ENCODE peak calls at places on chromosomes 6 and 20, in seven cellular contexts. H is GM23248, D is neural progenitor cell, G is HCT116, J is GM23338, I is PC-3, E is MM.1S. W is an unnamed sample.
A peak's percentile ranks its signal among the peaks of the same experiment; 100 is the strongest.

GRCh38 chr20:50049442-50050026 is 63.4 kb downstream of the UBE2V1 start:
- DNase-seq in H (no peak), D (no peak), G (no peak), J (no peak), I (no peak), E (no peak), W (no peak)

GRCh38 chr6:38264605-38265004 is 375.1 kb downstream of the BTBD9 start:
- DNase-seq in H (no peak), D (peak; percentile 60), G (no peak), J (peak; percentile 28), I (no peak), E (no peak), W (peak; percentile 74)

GRCh38 chr20:32437391-32438074 is 79.4 kb downstream of the ASXL1 start:
- DNase-seq in H (peak; percentile 10), D (no peak), G (no peak), J (peak; percentile 72), I (peak; percentile 23), E (no peak), W (peak; percentile 32)

GRCh38 chr6:110688661-110689268 is 126.5 kb downstream of the CDK19 start:
- DNase-seq in H (no peak), D (no peak), G (no peak), J (peak; percentile 10), I (peak; percentile 60), E (no peak), W (no peak)

GRCh38 chr6:13011612-13012146 is 295.1 kb downstream of the PHACTR1 start:
- DNase-seq in H (no peak), D (peak; percentile 31), G (no peak), J (no peak), I (no peak), E (no peak), W (no peak)

GRCh38 chr6:56802570-56802969 is 152.3 kb upstream of the BEND6 start:
- DNase-seq in H (peak; percentile 46), D (no peak), G (no peak), J (no peak), I (peak; percentile 68), E (no peak), W (no peak)

GRCh38 chr6:89436226-89436625 is 3.3 kb downstream of the ANKRD6 start:
- DNase-seq in H (no peak), D (no peak), G (no peak), J (no peak), I (no peak), E (peak; percentile 31), W (no peak)

GRCh38 chr6:101083533-101084172 is 202.5 kb upstream of the ASCC3 start:
- DNase-seq in H (peak; percentile 80), D (peak; percentile 3), G (no peak), J (peak; percentile 57), I (peak; percentile 92), E (no peak), W (peak; percentile 8)

GRCh38 chr20:31872406-31872805 is 2.0 kb downstream of the TTLL9 start:
- DNase-seq in H (no peak), D (no peak), G (no peak), J (no peak), I (no peak), E (no peak), W (no peak)

GRCh38 chr6:116278853-116279231 is 888 bp downstream of the TSPYL1 start:
- DNase-seq in H (no peak), D (no peak), G (no peak), J (peak; percentile 45), I (no peak), E (no peak), W (no peak)

GRCh38 chr6:140271759-140272377 is 897.4 kb upstream of the CITED2 start:
- DNase-seq in H (no peak), D (no peak), G (no peak), J (no peak), I (no peak), E (peak; percentile 48), W (no peak)

GRCh38 chr6:1604347-1604990 is 5.2 kb upstream of the FOXC1 start:
- DNase-seq in H (peak; percentile 80), D (peak; percentile 94), G (no peak), J (peak; percentile 89), I (peak; percentile 89), E (peak; percentile 40), W (peak; percentile 90)

GRCh38 chr6:159935633-159936032 is 33.2 kb upstream of the IGF2R start:
- DNase-seq in H (peak; percentile 57), D (no peak), G (no peak), J (no peak), I (peak; percentile 7), E (no peak), W (no peak)

GRCh38 chr20:34689486-34689885 is 12.6 kb upstream of the PIGU start:
- DNase-seq in H (peak; percentile 25), D (no peak), G (no peak), J (no peak), I (peak; percentile 70), E (no peak), W (no peak)

GRCh38 chr6:121748376-121748775 is 312.9 kb downstream of the GJA1 start:
- DNase-seq in H (peak; percentile 89), D (peak; percentile 11), G (no peak), J (no peak), I (peak; percentile 3), E (no peak), W (peak; percentile 16)

GRCh38 chr6:138088307-138088744 is 18.9 kb downstream of the PERP start:
- DNase-seq in H (peak; percentile 83), D (no peak), G (peak; percentile 83), J (no peak), I (peak; percentile 87), E (no peak), W (peak; percentile 69)

GRCh38 chr20:59737073-59737691 is 132.8 kb downstream of the PHACTR3 start:
- DNase-seq in H (no peak), D (no peak), G (no peak), J (no peak), I (no peak), E (no peak), W (no peak)

GRCh38 chr6:87697581-87698552 is 4.2 kb downstream of the AKIRIN2 start:
- DNase-seq in H (peak; percentile 76), D (peak; percentile 19), G (no peak), J (no peak), I (no peak), E (no peak), W (peak; percentile 35)

GRCh38 chr20:63000958-63001357 is 5.8 kb downstream of the BHLHE23 start:
- DNase-seq in H (no peak), D (no peak), G (no peak), J (no peak), I (no peak), E (no peak), W (no peak)

GRCh38 chr6:17276766-17277165 is 4.4 kb upstream of the RBM24 start:
- DNase-seq in H (peak; percentile 60), D (no peak), G (no peak), J (no peak), I (no peak), E (no peak), W (no peak)

GRCh38 chr6:152136449-152136825 is 329.0 kb downstream of the ESR1 start:
- DNase-seq in H (peak; percentile 12), D (no peak), G (peak; percentile 28), J (no peak), I (peak; percentile 85), E (no peak), W (no peak)

GRCh38 chr20:34629342-34629741 is 47.5 kb downstream of the PIGU start:
- DNase-seq in H (no peak), D (no peak), G (no peak), J (no peak), I (no peak), E (no peak), W (no peak)

GRCh38 chr6:55866110-55866509 is 9.3 kb downstream of the BMP5 start:
- DNase-seq in H (no peak), D (no peak), G (no peak), J (no peak), I (peak; percentile 95), E (no peak), W (peak; percentile 55)

GRCh38 chr6:113819169-113819830 is 37.8 kb upstream of the MARCKS start:
- DNase-seq in H (no peak), D (no peak), G (no peak), J (no peak), I (no peak), E (no peak), W (peak; percentile 37)

GRCh38 chr6:119035459-119035858 is 43.0 kb downstream of the FAM184A start:
- DNase-seq in H (no peak), D (no peak), G (no peak), J (peak; percentile 81), I (no peak), E (no peak), W (no peak)
- TF ChIP-seq EZH2 in H (no peak), D (no peak), G (no peak), J (no peak), I (no peak), E (no peak), W (no peak)

GRCh38 chr6:453152-453551 is 61.6 kb downstream of the IRF4 start:
- DNase-seq in H (peak; percentile 59), D (no peak), G (no peak), J (no peak), I (no peak), E (no peak), W (no peak)
- TF ChIP-seq EZH2phosphoT487 in H (no peak), D (no peak), G (no peak), J (no peak), I (no peak), E (no peak), W (no peak)

DNA sequence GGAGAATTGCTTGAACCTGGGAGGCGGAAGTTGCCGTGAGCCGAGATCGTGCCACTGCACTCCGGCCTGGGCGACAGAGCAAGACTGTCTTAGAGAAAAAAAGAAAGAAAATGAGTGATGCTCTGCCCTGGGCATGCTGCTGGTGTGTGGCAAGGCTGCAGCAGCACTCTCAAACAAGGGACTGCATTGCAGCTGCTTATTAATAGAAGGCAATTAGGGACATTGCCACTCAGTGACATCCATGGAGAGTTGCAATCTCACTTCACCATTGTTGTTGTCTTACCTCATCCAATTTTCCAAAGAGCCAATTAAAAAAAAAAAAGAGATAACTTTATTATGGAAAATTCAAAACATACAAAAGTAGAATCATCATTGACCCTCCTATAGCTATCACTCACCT is 131.1 kb downstream of the LRRC1 start:
- DNase-seq in H (no peak), D (no peak), G (no peak), J (no peak), I (no peak), E (no peak), W (no peak)
- H3K4me1 ChIP-seq in H (peaks cover 11% of the 10 kb centered on the region), D (no peaks in the 10 kb centered on the region), G (peaks cover 56% of the 10 kb centered on the region), J (peaks cover 29% of the 10 kb centered on the region), I (peaks cover 38% of the 10 kb centered on the region), E (no peaks in the 10 kb centered on the region), W (peaks cover 9% of the 10 kb centered on the region)

DNA sequence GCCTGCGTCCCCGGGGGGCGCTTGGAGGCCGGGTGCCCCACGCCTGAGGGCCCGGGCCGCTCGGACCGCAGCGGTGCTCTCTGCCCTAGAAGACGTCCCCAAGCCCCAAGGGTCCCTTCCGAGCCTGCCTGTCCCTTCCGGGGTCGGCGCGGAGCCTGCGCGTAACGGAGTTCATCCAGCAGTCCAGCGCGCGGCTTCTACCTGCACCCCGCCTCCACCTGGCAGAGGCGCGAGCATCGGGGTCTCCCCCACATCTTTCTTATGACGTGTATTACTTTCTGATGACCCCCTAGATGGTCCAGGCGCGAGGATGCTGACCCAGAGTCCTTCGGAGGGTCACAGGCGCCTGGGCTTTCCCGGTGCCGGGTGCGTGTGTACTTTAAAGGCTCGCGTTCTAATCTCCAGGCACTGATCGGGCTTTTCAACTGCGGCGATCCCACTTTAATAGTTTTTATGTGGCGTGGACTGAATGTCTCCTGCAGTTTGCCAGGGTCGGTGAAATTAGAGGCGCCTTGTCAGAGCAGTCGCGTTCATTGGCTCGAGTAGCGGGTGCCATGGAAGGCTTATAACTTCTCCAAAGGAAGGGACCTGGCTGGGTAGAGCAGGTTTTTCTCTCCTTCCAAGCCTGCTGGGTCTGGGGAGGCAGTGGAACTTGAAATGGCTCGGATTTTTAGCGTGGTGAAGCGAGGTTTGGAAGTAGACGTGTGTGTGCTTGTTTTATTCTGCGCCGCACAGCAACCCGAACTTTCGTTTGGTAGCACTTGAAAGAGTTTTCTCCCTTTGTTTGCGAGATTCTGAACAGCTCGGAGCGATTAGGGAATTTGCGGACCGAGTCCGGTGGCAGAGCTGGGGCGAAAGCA is 974 bp downstream of the EYA4 start:
- DNase-seq in H (peak; percentile 19), D (peak; percentile 68), G (no peak), J (peak; percentile 49), I (no peak), E (peak; percentile 20), W (peak; percentile 12)
- TF ChIP-seq EZH2 in H (peak; percentile 87), D (peak; percentile 71), G (no peak), J (peak; percentile 88), I (no peak), E (no peak), W (no peak)

W was measured in hepatocyte.